ENCODE peak calls at places on chromosomes 13 and 19, in five cellular contexts. A is right lobe of liver, T is right atrium auricular region, C is stomach, U is H9. H is an unnamed sample.

GRCh38 chr13:111547726-111548273 is 227.4 kb downstream of the TEX29 start:
- DNase-seq in C (no peak), U (no peak), A (no peak), T (no peak), H (no peak)

GRCh38 chr19:44685877-44686276 is 13.1 kb upstream of the CEACAM16 start:
- DNase-seq in U (no peak), A (peak; percentile 51), T (no peak), C (no peak), H (peak; percentile 28)

GRCh38 chr19:919157-920050 is 2.3 kb downstream of the KISS1R start:
- DNase-seq in U (no peak), C (no peak), T (no peak), A (no peak), H (peak; percentile 73)

GRCh38 chr13:88895261-88895941 is 1224.2 kb downstream of the SLITRK5 start:
- DNase-seq in C (no peak), U (no peak), A (peak; percentile 30), T (no peak), H (no peak)

GRCh38 chr13:31918707-31919106 is 112.9 kb upstream of the FRY start:
- DNase-seq in A (no peak), C (no peak), U (no peak), T (no peak), H (no peak)

GRCh38 chr13:110382229-110382628 is 75.1 kb downstream of the COL4A2 start:
- DNase-seq in U (no peak), A (no peak), C (no peak), T (no peak), H (no peak)

GRCh38 chr13:19658192-19658591 is 24.7 kb downstream of the MPHOSPH8 start:
- DNase-seq in U (no peak), A (no peak), C (no peak), T (no peak), H (no peak)

GRCh38 chr13:97125810-97126738 is 96.1 kb upstream of the MBNL2 start:
- DNase-seq in A (no peak), T (no peak), U (no peak), C (no peak), H (no peak)

GRCh38 chr13:75492389-75492788 is 10.4 kb upstream of the TBC1D4 start:
- DNase-seq in C (no peak), U (no peak), T (no peak), A (no peak), H (no peak)

GRCh38 chr19:53864308-53864836 is 3.3 kb upstream of the MYADM start:
- DNase-seq in A (no peak), T (no peak), C (peak; percentile 60), U (no peak), H (no peak)

GRCh38 chr19:6108721-6109633 is 1.3 kb downstream of the RFX2 start:
- DNase-seq in T (peak; percentile 79), C (peak; percentile 32), A (no peak), U (peak; percentile 37), H (peak; percentile 29)

GRCh38 chr19:15298847-15299567 is 33.3 kb downstream of the BRD4 start:
- DNase-seq in U (no peak), C (no peak), A (no peak), T (no peak), H (no peak)

GRCh38 chr13:51066091-51066831 is 44.8 kb downstream of the C13orf42 start:
- DNase-seq in U (no peak), C (no peak), A (no peak), T (no peak), H (no peak)

GRCh38 chr19:56978023-56978565 is 137.6 kb upstream of the PEG3 start:
- DNase-seq in A (no peak), T (no peak), C (no peak), U (no peak), H (no peak)

GRCh38 chr13:46866150-46866549 is 30.7 kb downstream of the HTR2A start:
- DNase-seq in C (no peak), T (peak; percentile 61), U (peak; percentile 58), A (no peak), H (peak; percentile 48)

GRCh38 chr19:7982651-7983099 is 22.8 kb downstream of the ELAVL1 start:
- DNase-seq in A (no peak), C (no peak), U (no peak), T (no peak), H (no peak)

GRCh38 chr19:43747557-43748204 is 7.1 kb downstream of the SMG9 start:
- DNase-seq in U (no peak), A (no peak), T (no peak), C (no peak), H (no peak)

GRCh38 chr19:53131732-53132131 is 978 bp downstream of the ZNF415 start:
- DNase-seq in U (no peak), T (no peak), A (no peak), C (no peak), H (no peak)

GRCh38 chr13:20160346-20161274 is at the start of gene GJA3:
- DNase-seq in T (peak; percentile 57), C (no peak), A (no peak), U (peak; percentile 77), H (no peak)

GRCh38 chr13:19962894-19963293 is 4.4 kb downstream of the ZMYM2 start:
- DNase-seq in U (no peak), A (no peak), T (no peak), C (no peak), H (no peak)

GRCh38 chr13:52158629-52159158 is 703 bp downstream of the NEK3 start:
- DNase-seq in C (no peak), A (no peak), T (peak; percentile 70), U (no peak), H (no peak)

GRCh38 chr19:39498262-39499081 is at the start of gene DLL3:
- DNase-seq in U (peak; percentile 51), C (no peak), T (no peak), A (no peak), H (no peak)

GRCh38 chr13:66811445-66811844 is 418.7 kb downstream of the PCDH9 start:
- DNase-seq in U (no peak), T (no peak), C (no peak), A (no peak), H (no peak)

GRCh38 chr13:76512676-76513277 is 373.4 kb downstream of the KCTD12 start:
- DNase-seq in C (no peak), T (no peak), U (no peak), A (no peak), H (no peak)

GRCh38 chr13:66210677-66211076 is 1019.5 kb downstream of the PCDH9 start:
- DNase-seq in T (no peak), U (no peak), C (no peak), A (no peak), H (no peak)

GRCh38 chr19:41850381-41850780 is 5.5 kb downstream of the DMRTC2 start:
- DNase-seq in A (no peak), T (no peak), U (no peak), C (no peak), H (no peak)

GRCh38 chr19:35693835-35694599 is 10.3 kb upstream of the ZBTB32 start:
- DNase-seq in C (peak; percentile 92), A (peak; percentile 87), T (peak; percentile 84), U (peak; percentile 90), H (peak; percentile 88)

GRCh38 chr19:4034048-4035017 is 26.8 kb downstream of the PIAS4 start:
- DNase-seq in C (no peak), T (no peak), A (no peak), U (no peak), H (no peak)

GRCh38 chr13:90721937-90722336 is 625.5 kb upstream of the MIR17HG start:
- DNase-seq in A (no peak), T (no peak), C (no peak), U (no peak), H (no peak)

GRCh38 chr19:45171211-45171623 is 6.8 kb downstream of the TRAPPC6A start:
- DNase-seq in A (no peak), U (no peak), T (no peak), C (no peak), H (no peak)

GRCh38 chr13:58528351-58528750 is 896.8 kb downstream of the PCDH17 start:
- DNase-seq in A (no peak), U (no peak), C (no peak), T (no peak), H (no peak)

GRCh38 chr19:3672575-3672948 is 27.7 kb downstream of the PIP5K1C start:
- DNase-seq in U (no peak), T (no peak), C (no peak), A (no peak), H (no peak)

GRCh38 chr13:30809787-30810186 is 74.4 kb downstream of the ALOX5AP start:
- DNase-seq in A (no peak), C (no peak), T (no peak), U (no peak), H (no peak)

GRCh38 chr19:23957660-23958281 is 43.1 kb downstream of the ZNF726 start:
- DNase-seq in C (no peak), T (no peak), U (no peak), A (no peak), H (no peak)

DNA sequence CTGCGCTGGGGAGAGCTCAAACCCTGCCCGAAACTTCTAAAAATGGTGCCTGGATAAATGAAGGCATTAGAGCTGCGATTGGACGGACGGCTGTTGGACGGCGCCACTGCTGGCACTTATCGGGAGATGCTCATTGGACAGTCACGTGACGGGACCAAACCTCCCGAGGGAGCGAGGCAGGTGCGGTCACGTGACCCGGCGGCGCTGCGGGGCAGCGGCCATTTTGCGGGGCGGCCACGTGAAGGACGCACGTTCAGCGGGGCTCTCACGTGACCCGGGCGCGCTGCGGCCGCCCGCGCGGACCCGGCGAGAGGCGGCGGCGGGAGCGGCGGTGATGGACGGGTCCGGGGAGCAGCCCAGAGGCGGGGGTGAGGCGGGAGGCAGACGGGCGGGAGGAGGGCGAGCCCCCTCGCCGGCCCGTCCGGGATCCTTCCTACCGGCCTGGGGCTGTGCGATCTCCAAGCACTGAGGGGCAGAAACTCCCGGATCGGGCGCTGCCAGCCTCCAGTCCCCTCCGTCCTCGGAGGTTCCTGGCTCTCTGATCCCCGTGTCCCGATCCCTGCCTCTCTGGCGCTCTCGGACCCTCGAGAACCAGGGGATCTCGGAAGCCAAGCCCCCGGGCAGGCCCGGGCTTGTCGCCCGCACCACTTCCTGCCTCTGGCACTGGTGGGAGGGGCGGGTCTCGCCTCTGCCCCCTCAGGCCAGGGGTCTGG is at the start of gene BAX:
- DNase-seq in A (peak; percentile 98), T (peak; percentile 98), U (peak; percentile 99), C (peak; percentile 98), H (peak; percentile 99)
- TF ChIP-seq CTCF in A (peak; percentile 11), T (no peak), U (peak; percentile 11), C (no peak), H (no peak)

DNA sequence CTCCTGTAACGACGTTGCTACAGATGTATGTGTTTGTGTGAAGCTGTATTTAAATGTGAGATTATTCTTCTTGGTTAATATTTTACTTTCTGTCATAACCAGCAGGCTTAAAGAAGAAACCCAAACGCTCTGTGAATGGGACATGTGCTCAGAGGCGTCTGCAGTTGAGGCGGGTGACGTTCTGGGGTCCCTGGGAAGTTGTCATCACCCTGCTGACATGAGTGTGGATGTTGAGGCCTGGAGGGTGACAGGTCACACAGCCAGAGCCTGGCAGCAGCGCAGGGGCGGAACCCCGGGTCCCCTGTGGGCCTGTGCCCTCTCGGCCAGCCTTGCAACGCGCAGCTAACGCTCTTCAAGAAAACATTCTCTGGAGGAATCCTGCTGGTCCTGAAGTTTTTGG is 16.6 kb downstream of the RASA3 start:
- DNase-seq in T (no peak), C (peak; percentile 2), A (peak; percentile 46), U (no peak), H (peak; percentile 41)
- H3K4me1 ChIP-seq in T (peaks cover 33% of the 10 kb centered on the region), C (peaks cover 51% of the 10 kb centered on the region), A (no peaks in the 10 kb centered on the region), U (no peaks in the 10 kb centered on the region), H (peaks cover 49% of the 10 kb centered on the region)

GRCh38 chr13:22800726-22801401 is 379.9 kb upstream of the SGCG start:
- DNase-seq in T (peak; percentile 70), A (no peak), U (no peak), C (no peak), H (no peak)

GRCh38 chr13:22801402-22802003 is 379.3 kb upstream of the SGCG start:
- DNase-seq in U (no peak), C (no peak), A (no peak), T (no peak), H (no peak)
- TF ChIP-seq CTCF in U (peak; percentile 72), C (no peak), A (peak; percentile 25), T (peak; percentile 21), H (peak; percentile 29)

GRCh38 chr13:49302222-49302621 is 54.5 kb downstream of the CDADC1 start:
- DNase-seq in U (no peak), C (no peak), A (no peak), T (no peak), H (no peak)
- H3K4me1 ChIP-seq in U (no peaks in the 10 kb centered on the region), C (peaks cover 71% of the 10 kb centered on the region), A (no peaks in the 10 kb centered on the region), T (peaks cover 38% of the 10 kb centered on the region), H (no peaks in the 10 kb centered on the region)